ENCODE peak calls at places on chromosomes 3 and 15, in four cellular contexts. O, K, I and N are unnamed samples. For H3K27me3, the result is how much of the 10 kb centered on the place peaks cover.

GRCh38 chr3:45953536-45953935 is 10.3 kb downstream of the CXCR6 start:
- DNase-seq in O (no peak), K (no peak), I (no peak), N (no peak)

GRCh38 chr15:91469627-91470567 is 369.8 kb downstream of the SV2B start:
- DNase-seq in O (no peak), K (no peak), I (no peak), N (no peak)

GRCh38 chr15:36506733-36507356 is 72.6 kb upstream of the CDIN1 start:
- DNase-seq in O (no peak), K (no peak), I (peak), N (no peak)

GRCh38 chr3:52291508-52292181 is 4.0 kb downstream of the GLYCTK start:
- DNase-seq in O (no peak), K (peak), I (no peak), N (no peak)

GRCh38 chr15:58307313-58307961 is 124.4 kb upstream of the LIPC start:
- DNase-seq in O (no peak), K (no peak), I (no peak), N (no peak)

GRCh38 chr3:107384428-107384827 is 7.2 kb downstream of the CCDC54 start:
- DNase-seq in O (no peak), K (no peak), I (no peak), N (no peak)

GRCh38 chr3:13588221-13588701 is 39.3 kb downstream of the FBLN2 start:
- DNase-seq in O (no peak), K (no peak), I (no peak), N (no peak)

GRCh38 chr15:31202953-31203352 is 101.4 kb upstream of the TRPM1 start:
- DNase-seq in O (no peak), K (no peak), I (no peak), N (no peak)

GRCh38 chr3:142027713-142028112 is 121.6 kb downstream of the TFDP2 start:
- DNase-seq in O (no peak), K (no peak), I (no peak), N (no peak)

GRCh38 chr3:13235079-13235478 is 161.8 kb upstream of the IQSEC1 start:
- DNase-seq in O (no peak), K (no peak), I (no peak), N (no peak)

GRCh38 chr15:85312925-85313324 is 67.5 kb upstream of the AKAP13 start:
- DNase-seq in O (no peak), K (no peak), I (peak), N (no peak)

GRCh38 chr3:123816673-123817207 is 67.4 kb downstream of the MYLK start:
- DNase-seq in O (no peak), K (no peak), I (no peak), N (no peak)

GRCh38 chr15:63091679-63092078 is 30.0 kb upstream of the LACTB start:
- DNase-seq in O (no peak), K (no peak), I (no peak), N (no peak)

DNA sequence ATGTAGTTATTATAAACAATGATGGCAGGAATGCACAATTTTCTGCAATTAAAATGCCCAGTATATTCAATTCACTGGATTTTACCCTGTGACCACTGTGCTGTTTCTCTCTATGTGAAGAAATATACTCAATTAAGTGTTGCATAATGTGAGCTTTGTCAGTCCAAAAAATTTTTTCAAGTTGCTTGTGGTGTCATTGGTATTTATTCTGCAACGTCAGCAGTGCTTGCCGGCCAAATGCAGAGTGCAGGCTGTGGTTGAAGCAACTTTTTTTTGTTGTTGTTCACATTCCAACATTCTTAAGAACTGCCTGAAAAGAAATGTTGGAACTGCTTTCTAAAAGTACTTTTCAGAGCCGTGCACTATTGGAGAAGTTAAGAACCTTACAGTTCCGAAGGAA is 423.5 kb upstream of the SEMA6D start:
- DNase-seq in O (no peak), K (no peak), I (no peak), N (no peak)
- TF ChIP-seq ZNF274 in O (no peak), K (no peak), I (no peak), N (no peak)

DNA sequence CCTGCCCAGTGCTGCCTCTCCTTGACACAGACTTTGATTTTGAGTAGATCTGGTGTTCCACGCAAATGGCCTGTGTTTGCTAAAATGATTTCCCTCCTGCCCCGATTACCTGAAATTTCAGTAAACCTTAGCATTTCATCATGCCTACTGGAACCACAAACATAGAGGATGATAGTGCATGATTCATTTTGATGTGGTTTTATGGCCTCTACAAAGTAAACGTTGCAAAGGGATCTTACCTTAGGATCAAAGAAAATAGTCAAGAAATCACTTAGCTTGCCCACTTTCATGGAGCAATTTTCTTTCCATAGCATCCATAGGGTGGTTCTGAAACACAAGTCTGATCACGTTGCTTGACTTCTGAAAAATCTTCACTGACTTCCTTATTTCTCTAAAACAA is 524.6 kb upstream of the ATP11B start:
- DNase-seq in O (no peak), K (no peak), I (no peak), N (no peak)
- H3K27me3 ChIP-seq in O (under half), K (under half), I (under half), N (under half)

GRCh38 chr3:4038351-4038750 is 239.1 kb downstream of the LRRN1 start:
- DNase-seq in O (no peak), K (no peak), I (no peak), N (no peak)
- TF ChIP-seq ZNF274 in O (no peak), K (no peak), I (no peak), N (no peak)

GRCh38 chr15:29396176-29396811 is 126.7 kb upstream of the NSMCE3 start:
- DNase-seq in O (no peak), K (no peak), I (no peak), N (no peak)

GRCh38 chr15:29403778-29404177 is 134.2 kb upstream of the NSMCE3 start:
- DNase-seq in O (peak), K (peak), I (peak), N (no peak)

GRCh38 chr15:29401644-29402043 is 132.0 kb upstream of the NSMCE3 start:
- DNase-seq in O (no peak), K (no peak), I (no peak), N (no peak)

GRCh38 chr15:29400701-29401100 is 131.1 kb upstream of the NSMCE3 start:
- DNase-seq in O (no peak), K (peak), I (no peak), N (peak)

DNA sequence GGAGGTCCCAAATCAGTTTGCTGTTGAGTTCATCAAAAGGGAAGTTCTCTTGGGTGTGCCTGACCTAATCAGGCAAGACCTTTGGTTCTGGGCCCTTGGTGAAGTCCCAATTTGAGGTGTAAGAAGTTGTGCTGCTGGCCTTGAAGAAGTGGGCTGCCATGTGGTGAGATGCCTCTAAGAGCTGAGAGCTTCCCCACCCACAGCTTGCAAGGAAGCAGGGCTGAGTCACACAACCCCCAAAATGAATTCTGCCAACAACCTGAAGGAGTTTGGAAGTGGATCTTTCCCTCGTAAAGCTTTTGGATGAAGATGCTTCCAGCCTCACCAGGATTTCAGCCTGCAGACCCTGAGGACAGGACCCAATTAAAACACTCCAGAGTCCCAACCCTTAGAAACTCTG is 129.3 kb upstream of the NSMCE3 start:
- DNase-seq in O (no peak), K (no peak), I (no peak), N (no peak)
- H3K27me3 ChIP-seq in O (under half), K (under half), I (under half), N (under half)